ENCODE peak calls at places on chromosomes 4 and X, in four cellular contexts. P is GM12891, S is GM12878, T is K562. H is an unnamed sample.

GRCh38 chrX:102138064-102138463 is 4.2 kb downstream of the TCEAL6 start:
- DNase-seq in T (no peak), P (no peak), S (no peak), H (no peak)

GRCh38 chr4:150240011-150240410 is 161.8 kb downstream of the DCLK2 start:
- DNase-seq in P (no peak), S (no peak), T (no peak), H (no peak)

GRCh38 chr4:105060628-105061027 is 86.0 kb upstream of the TET2 start:
- DNase-seq in S (peak; percentile 98), T (no peak), P (peak; percentile 31), H (peak; percentile 79)

GRCh38 chr4:76197971-76198410 is 15.6 kb downstream of the SCARB2 start:
- DNase-seq in P (no peak), S (no peak), T (peak; percentile 25), H (peak; percentile 72)

GRCh38 chr4:108607426-108607825 is 12.9 kb upstream of the RPL34 start:
- DNase-seq in T (no peak), P (no peak), S (no peak), H (no peak)

GRCh38 chr4:120815361-120815760 is 107.2 kb downstream of the PRDM5 start:
- DNase-seq in S (no peak), P (no peak), T (no peak), H (no peak)

GRCh38 chr4:170750519-170750918 is 660.8 kb upstream of the AADAT start:
- DNase-seq in P (no peak), T (no peak), S (no peak), H (no peak)

GRCh38 chrX:154298312-154298711 is 2.7 kb downstream of the TKTL1 start:
- DNase-seq in P (no peak), S (no peak), T (no peak), H (no peak)

GRCh38 chr4:75598390-75598789 is 31.9 kb downstream of the CDKL2 start:
- DNase-seq in P (no peak), S (no peak), T (peak; percentile 16), H (no peak)

GRCh38 chr4:150236626-150237025 is 158.4 kb downstream of the DCLK2 start:
- DNase-seq in S (no peak), T (no peak), P (no peak), H (no peak)

GRCh38 chr4:24607338-24607737 is 23.0 kb upstream of the DHX15 start:
- DNase-seq in T (no peak), S (no peak), P (no peak), H (no peak)

GRCh38 chrX:40061871-40062524 is 35.8 kb downstream of the BCOR start:
- DNase-seq in S (no peak), T (no peak), P (no peak), H (no peak)

GRCh38 chrX:1661048-1661921 is 46.4 kb downstream of the ASMT start:
- DNase-seq in T (peak; percentile 26), P (peak; percentile 89), S (peak; percentile 98), H (peak; percentile 83)

GRCh38 chr4:189313861-189314513 is 626.7 kb upstream of the FRG1 start:
- DNase-seq in P (no peak), S (no peak), T (no peak), H (no peak)

GRCh38 chr4:76654796-76655195 is 219.8 kb downstream of the SHROOM3 start:
- DNase-seq in S (no peak), P (no peak), T (no peak), H (no peak)

GRCh38 chr4:139901516-139902327 is 236.1 kb downstream of the MGST2 start:
- DNase-seq in S (no peak), T (no peak), P (no peak), H (no peak)

GRCh38 chr4:174438711-174439110 is 83.6 kb downstream of the HPGD start:
- DNase-seq in P (no peak), S (no peak), T (no peak), H (no peak)

GRCh38 chrX:13194291-13195103 is 125.4 kb downstream of the ATXN3L start:
- DNase-seq in P (no peak), T (no peak), S (no peak), H (no peak)

GRCh38 chr4:2087170-2087569 is 28.0 kb downstream of the NAT8L start:
- DNase-seq in P (no peak), S (no peak), T (no peak), H (no peak)

GRCh38 chrX:138777230-138777629 is 65.7 kb upstream of the FGF13 start:
- DNase-seq in P (no peak), T (peak; percentile 4), S (no peak), H (no peak)

GRCh38 chr4:139740531-139741041 is 75.0 kb downstream of the MGST2 start:
- DNase-seq in P (no peak), T (no peak), S (no peak), H (peak; percentile 23)

GRCh38 chrX:45735571-45735970 is 534.9 kb upstream of the DIPK2B start:
- DNase-seq in T (no peak), P (no peak), S (no peak), H (no peak)

GRCh38 chr4:21835712-21836111 is 112.9 kb downstream of the KCNIP4 start:
- DNase-seq in S (no peak), P (no peak), T (no peak), H (no peak)

GRCh38 chrX:154348114-154348531 is 26.3 kb downstream of the FLNA start:
- DNase-seq in T (no peak), P (no peak), S (no peak), H (peak; percentile 22)

GRCh38 chr4:30717208-30718020 is 2.8 kb upstream of the PCDH7 start:
- DNase-seq in P (no peak), T (no peak), S (no peak), H (no peak)

GRCh38 chr4:10584042-10584441 is 100.5 kb downstream of the CLNK start:
- DNase-seq in P (no peak), S (peak; percentile 49), T (no peak), H (no peak)

GRCh38 chr4:132227349-132228165 is 921.5 kb upstream of the PCDH10 start:
- DNase-seq in S (no peak), P (no peak), T (peak; percentile 5), H (peak; percentile 6)

GRCh38 chr4:101037938-101038413 is 309.4 kb downstream of the PPP3CA start:
- DNase-seq in S (no peak), T (no peak), P (no peak), H (peak; percentile 74)

GRCh38 chrX:136767104-136767941 is 13.4 kb downstream of the ARHGEF6 start:
- DNase-seq in T (peak; percentile 71), P (peak; percentile 35), S (no peak), H (no peak)

GRCh38 chrX:53190363-53190960 is 34.5 kb downstream of the KDM5C start:
- DNase-seq in T (peak; percentile 49), S (no peak), P (no peak), H (no peak)

DNA sequence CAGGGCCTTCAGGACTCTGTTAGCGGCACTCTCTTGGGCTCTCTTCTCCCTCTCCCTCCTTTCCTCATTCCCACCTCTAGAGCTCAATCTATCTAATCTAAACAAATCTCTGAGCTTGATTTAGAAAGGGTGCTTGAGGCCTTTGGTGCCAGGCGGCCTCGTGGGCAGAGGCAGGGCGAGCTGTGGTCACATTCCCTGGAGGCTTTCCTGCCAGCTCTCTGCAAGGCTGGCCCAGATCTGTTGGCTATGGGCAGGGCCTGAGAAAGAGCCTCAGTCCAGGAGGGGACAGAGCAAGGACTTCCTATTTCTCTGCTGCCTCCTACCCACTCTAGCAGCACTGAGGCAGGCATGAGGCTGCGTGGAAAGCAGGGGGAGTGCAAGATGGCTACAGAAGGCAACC is 38.6 kb downstream of the PJA1 start:
- DNase-seq in T (no peak), S (no peak), P (no peak), H (no peak)
- TF ChIP-seq SPI1 in T (no peak), S (no peak), P (no peak), H (no peak)

GRCh38 chrX:15816453-15816838 is 26.2 kb downstream of the ZRSR2 start:
- DNase-seq in S (no peak), P (no peak), T (no peak), H (no peak)

GRCh38 chrX:15812212-15812938 is 22.1 kb downstream of the ZRSR2 start:
- DNase-seq in T (no peak), P (no peak), S (no peak), H (peak; percentile 63)

GRCh38 chrX:15816886-15817285 is 26.6 kb downstream of the ZRSR2 start:
- DNase-seq in P (no peak), S (peak; percentile 9), T (no peak), H (peak; percentile 86)

GRCh38 chrX:15814811-15815210 is 24.5 kb downstream of the ZRSR2 start:
- DNase-seq in P (no peak), T (no peak), S (no peak), H (no peak)

DNA sequence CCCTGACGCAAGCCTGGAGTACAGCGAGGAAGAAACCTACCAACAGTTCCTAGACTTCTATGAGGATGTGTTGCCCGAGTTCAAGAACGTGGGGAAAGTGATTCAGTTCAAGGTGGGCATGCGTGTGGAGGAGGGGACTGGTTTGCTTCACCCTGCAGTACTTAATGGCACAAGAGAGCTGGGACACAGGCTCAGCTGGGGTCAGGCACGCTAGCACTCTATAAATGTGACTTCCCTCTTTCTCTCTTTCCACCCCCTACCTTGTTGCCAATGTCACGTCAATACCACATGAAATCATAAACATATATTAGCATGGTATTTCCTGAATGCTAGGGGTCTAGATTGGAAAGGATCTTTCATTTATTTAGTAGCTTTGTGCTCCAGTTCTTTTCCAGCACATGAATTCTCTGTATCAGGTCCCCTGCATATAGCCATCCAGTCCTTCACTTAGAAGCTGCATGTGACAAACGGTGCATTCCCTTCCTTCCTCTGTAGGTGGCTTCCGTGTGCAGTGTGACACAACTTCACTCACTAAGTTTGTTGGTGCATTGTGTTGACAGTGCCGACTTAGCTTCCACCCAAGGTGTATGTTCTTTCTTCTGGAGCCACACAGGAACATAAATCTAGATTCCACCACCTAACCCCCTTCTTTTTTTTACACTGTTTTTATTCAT is 25.6 kb downstream of the ZRSR2 start:
- DNase-seq in P (peak; percentile 5), T (peak; percentile 16), S (peak; percentile 8), H (peak; percentile 66)
- TF ChIP-seq SPI1 in P (no peak), T (no peak), S (no peak), H (peak; percentile 58)

GRCh38 chrX:76148753-76149152 is 24.1 kb upstream of the PBDC1 start:
- DNase-seq in P (no peak), T (no peak), S (peak; percentile 45), H (peak; percentile 48)
- TF ChIP-seq SPI1 in P (no peak), T (no peak), S (no peak), H (no peak)

DNA sequence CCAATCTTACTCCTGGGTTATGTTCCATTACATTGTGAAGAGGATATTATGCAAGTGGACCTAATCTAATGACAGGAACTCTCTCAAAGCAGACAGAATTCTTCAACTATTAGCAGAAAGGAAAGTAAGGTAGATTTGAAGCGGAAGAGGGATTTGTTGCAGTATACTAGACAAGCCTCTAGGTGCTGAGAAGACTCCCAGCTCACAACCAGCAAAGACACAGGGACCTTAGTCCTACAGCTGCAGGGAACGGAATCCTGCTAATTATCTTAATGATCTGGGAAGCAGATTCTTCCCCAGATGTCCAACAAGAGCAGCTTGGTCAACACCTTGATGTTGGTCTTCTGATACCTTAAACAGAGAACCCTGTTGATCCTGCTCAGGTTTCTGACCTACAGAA is 73.6 kb downstream of the STK32B start:
- DNase-seq in S (no peak), T (no peak), P (no peak), H (no peak)
- TF ChIP-seq SPI1 in S (no peak), T (no peak), P (no peak), H (no peak)

H was measured in HL-60.